ENCODE peak calls at places on chromosome 5, in seven cellular contexts. Q is effector memory CD4-positive, alpha-beta T cell; O is A549; K is CD4-positive, alpha-beta T cell; X is cardiac muscle cell; D is breast epithelium; N is ovary. L is an unnamed sample.

GRCh38 chr5:66307647-66308257 is 163.7 kb downstream of the SREK1 start:
- DNase-seq in Q (no peak), O (peak; percentile 53), K (no peak), X (peak; percentile 80), D (no peak), N (no peak), L (peak; percentile 71)

GRCh38 chr5:75020016-75020656 is 32.2 kb downstream of the GCNT4 start:
- DNase-seq in Q (no peak), O (no peak), K (no peak), X (no peak), D (no peak), N (no peak), L (peak; percentile 21)

GRCh38 chr5:176628406-176629228 is 1.7 kb downstream of the SNCB start:
- DNase-seq in Q (no peak), O (no peak), K (no peak), X (no peak), D (no peak), N (no peak), L (no peak)

GRCh38 chr5:122332589-122333555 is 20.8 kb downstream of the SNCAIP start:
- DNase-seq in Q (no peak), O (no peak), K (no peak), X (no peak), D (no peak), N (no peak), L (no peak)

GRCh38 chr5:89255845-89256463 is 373.0 kb upstream of the MEF2C start:
- DNase-seq in Q (no peak), O (peak; percentile 3), K (no peak), X (no peak), D (no peak), N (no peak), L (peak; percentile 1)

GRCh38 chr5:10355071-10355889 is 1.8 kb downstream of the MARCHF6 start:
- DNase-seq in Q (no peak), O (no peak), K (no peak), X (no peak), D (no peak), N (no peak), L (peak; percentile 73)

GRCh38 chr5:135830384-135831275 is 3.8 kb upstream of the SLC25A48 start:
- DNase-seq in Q (no peak), O (no peak), K (no peak), X (no peak), D (no peak), N (no peak), L (no peak)

GRCh38 chr5:73266925-73267775 is 94.2 kb downstream of the TMEM174 start:
- DNase-seq in Q (no peak), O (no peak), K (no peak), X (no peak), D (no peak), N (no peak), L (no peak)

GRCh38 chr5:134874831-134875655 is 872 bp downstream of the TXNDC15 start:
- DNase-seq in Q (peak; percentile 0), O (peak; percentile 51), K (peak; percentile 11), X (peak; percentile 24), D (peak; percentile 29), N (peak; percentile 52), L (peak; percentile 41)

GRCh38 chr5:156491766-156492165 is 164.8 kb downstream of the SGCD start:
- DNase-seq in Q (no peak), O (no peak), K (no peak), X (no peak), D (no peak), N (no peak), L (no peak)

GRCh38 chr5:105812356-105812755 is 1858.4 kb downstream of the EFNA5 start:
- DNase-seq in Q (no peak), O (no peak), K (no peak), X (no peak), D (no peak), N (no peak), L (no peak)

GRCh38 chr5:175215906-175216305 is 228.1 kb downstream of the DRD1 start:
- DNase-seq in Q (no peak), O (no peak), K (no peak), X (no peak), D (no peak), N (no peak), L (no peak)

GRCh38 chr5:127409236-127409921 is 108.1 kb upstream of the PRRC1 start:
- DNase-seq in Q (no peak), O (no peak), K (no peak), X (no peak), D (no peak), N (no peak), L (no peak)

GRCh38 chr5:133109655-133110483 is 58.1 kb downstream of the HSPA4 start:
- DNase-seq in Q (no peak), O (no peak), K (no peak), X (no peak), D (no peak), N (no peak), L (no peak)

GRCh38 chr5:99815-100214 is 7.8 kb downstream of the PLEKHG4B start:
- DNase-seq in Q (no peak), O (no peak), K (no peak), X (peak; percentile 52), D (no peak), N (no peak), L (no peak)

GRCh38 chr5:150589791-150590601 is 50.5 kb upstream of the SYNPO start:
- DNase-seq in Q (no peak), O (no peak), K (no peak), X (peak; percentile 59), D (peak; percentile 60), N (peak; percentile 92), L (peak; percentile 73)

GRCh38 chr5:60332244-60333018 is 367.5 kb downstream of the DEPDC1B start:
- DNase-seq in Q (no peak), O (peak; percentile 13), K (no peak), X (no peak), D (no peak), N (no peak), L (no peak)

GRCh38 chr5:112390327-112390726 is 28.8 kb downstream of the EPB41L4A start:
- DNase-seq in Q (no peak), O (no peak), K (no peak), X (peak; percentile 6), D (no peak), N (no peak), L (peak; percentile 8)

GRCh38 chr5:139651863-139652787 is 4.0 kb downstream of the CXXC5 start:
- DNase-seq in Q (peak; percentile 31), O (peak; percentile 88), K (peak; percentile 65), X (peak; percentile 67), D (peak; percentile 83), N (no peak), L (peak; percentile 47)

GRCh38 chr5:122515709-122516431 is 203.8 kb downstream of the SNCAIP start:
- DNase-seq in Q (no peak), O (peak; percentile 50), K (no peak), X (peak; percentile 86), D (no peak), N (peak; percentile 50), L (peak; percentile 53)

GRCh38 chr5:28766565-28767158 is 1728.3 kb upstream of the CDH9 start:
- DNase-seq in Q (no peak), O (peak; percentile 5), K (no peak), X (peak; percentile 67), D (no peak), N (no peak), L (no peak)

GRCh38 chr5:1336749-1337489 is 8.0 kb downstream of the CLPTM1L start:
- DNase-seq in Q (no peak), O (no peak), K (no peak), X (no peak), D (no peak), N (no peak), L (peak; percentile 91)

GRCh38 chr5:114221807-114222206 is 140.1 kb upstream of the KCNN2 start:
- DNase-seq in Q (no peak), O (no peak), K (no peak), X (no peak), D (no peak), N (no peak), L (no peak)

GRCh38 chr5:111226556-111226955 is 2.4 kb downstream of the CAMK4 start:
- DNase-seq in Q (no peak), O (no peak), K (no peak), X (no peak), D (no peak), N (no peak), L (no peak)

GRCh38 chr5:82861705-82862104 is 215.5 kb downstream of the TMEM167A start:
- DNase-seq in Q (no peak), O (no peak), K (no peak), X (no peak), D (no peak), N (no peak), L (no peak)

DNA sequence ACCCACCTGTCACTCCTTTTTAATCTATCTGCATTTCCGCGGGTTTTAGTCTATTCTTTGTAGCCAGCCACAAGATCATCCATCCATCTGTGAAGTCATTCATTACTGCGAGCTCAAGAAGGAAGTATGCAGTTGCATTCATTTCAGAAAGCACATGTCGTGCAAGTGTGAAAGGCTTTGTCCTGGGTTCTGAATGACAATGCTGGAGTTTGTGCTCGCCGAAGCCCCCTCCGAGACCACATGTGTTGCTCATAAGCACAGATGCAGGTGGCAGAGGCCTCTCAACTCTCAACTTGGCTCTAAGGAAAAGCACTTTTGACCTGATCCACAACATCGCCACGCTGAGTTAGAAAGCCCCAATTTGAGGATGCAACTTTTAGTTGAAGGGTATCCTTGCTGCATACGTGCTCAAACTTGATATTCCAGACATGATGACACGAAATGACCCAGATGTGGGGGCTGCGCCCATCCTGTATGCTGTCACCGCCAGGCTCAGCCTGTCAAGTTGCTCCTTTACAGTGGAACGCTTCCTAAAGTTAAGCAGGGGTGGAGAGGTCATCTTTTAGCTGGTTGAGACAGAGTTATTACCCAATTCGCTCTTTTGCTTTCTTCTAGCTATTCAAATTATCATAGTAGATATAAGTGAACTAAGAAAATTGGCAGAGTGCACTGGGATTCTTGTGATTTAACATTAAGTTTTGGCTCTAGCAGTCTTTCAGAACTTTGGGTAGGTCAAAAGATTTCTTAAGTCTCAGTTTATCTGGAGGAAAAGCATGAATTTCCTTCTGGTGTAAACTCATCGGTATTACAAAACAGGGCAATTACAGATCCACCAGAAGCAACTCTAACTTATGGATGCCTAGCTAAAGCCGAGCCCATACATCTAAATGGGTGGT is 70.0 kb upstream of the BASP1 start:
- DNase-seq in Q (no peak), O (no peak), K (no peak), X (no peak), D (no peak), N (no peak), L (no peak)
- H3K9me3 ChIP-seq in Q (no peaks in the 10 kb centered on the region), O (no peaks in the 10 kb centered on the region), K (no peaks in the 10 kb centered on the region), X (no peaks in the 10 kb centered on the region), D (no peaks in the 10 kb centered on the region), N (no peaks in the 10 kb centered on the region), L (no peaks in the 10 kb centered on the region)

GRCh38 chr5:96751203-96752169 is 56.3 kb downstream of the ERAP1 start:
- DNase-seq in Q (no peak), O (no peak), K (no peak), X (no peak), D (no peak), N (no peak), L (no peak)
- H3K27ac ChIP-seq in Q (no peak overlapping the region), O (no peak overlapping the region), K (no peak overlapping the region), X (no peak overlapping the region), D (peak overlapping the region; percentile 1), N (no peak overlapping the region), L (no peak overlapping the region)

GRCh38 chr5:131767891-131768290 is 28.9 kb downstream of the FNIP1 start:
- DNase-seq in Q (no peak), O (no peak), K (no peak), X (no peak), D (no peak), N (no peak), L (no peak)
- H3K9me3 ChIP-seq in Q (no peaks in the 10 kb centered on the region), O (peaks cover 2% of the 10 kb centered on the region), K (peaks cover 5% of the 10 kb centered on the region), X (no peaks in the 10 kb centered on the region), D (no peaks in the 10 kb centered on the region), N (no peaks in the 10 kb centered on the region), L (no peaks in the 10 kb centered on the region)

GRCh38 chr5:98604301-98604700 is 169.2 kb upstream of the RGMB start:
- DNase-seq in Q (no peak), O (no peak), K (no peak), X (no peak), D (no peak), N (no peak), L (no peak)
- H3K27ac ChIP-seq in Q (no peak overlapping the region), O (no peak overlapping the region), K (no peak overlapping the region), X (no peak overlapping the region), D (no peak overlapping the region), N (no peak overlapping the region), L (no peak overlapping the region)